ENCODE peak calls at places on chromosomes 4 and X, in eight cellular contexts. C is CD8-positive, alpha-beta T cell; O is astrocyte; K is neural progenitor cell; P is pancreas; I is lung; Y is fibroblast of pulmonary artery; H is Caco-2. S is an unnamed sample.

GRCh38 chr4:158282252-158282651 is 72.0 kb downstream of the TMEM144 start:
- DNase-seq in C (no peak), Y (no peak), H (peak), K (no peak), I (no peak), P (no peak), O (no peak), S (peak)

GRCh38 chrX:134006484-134007161 is 21.2 kb upstream of the GPC3 start:
- DNase-seq in O (no peak), K (no peak), I (no peak), H (peak), C (no peak), Y (no peak), P (no peak), S (peak)

GRCh38 chrX:30626402-30626801 is 26.8 kb upstream of the GK start:
- DNase-seq in C (no peak), K (no peak), P (no peak), O (no peak), Y (no peak), H (no peak), I (no peak), S (no peak)

GRCh38 chr4:95093460-95093859 is 335.7 kb downstream of the BMPR1B start:
- DNase-seq in P (no peak), C (no peak), I (no peak), O (no peak), K (no peak), H (no peak), Y (no peak), S (no peak)

GRCh38 chrX:43953218-43953617 is 20.0 kb downstream of the NDP start:
- DNase-seq in I (no peak), H (no peak), Y (no peak), C (no peak), P (no peak), O (peak), K (no peak), S (no peak)

GRCh38 chr4:122914292-122914904 is 8.0 kb downstream of the NUDT6 start:
- DNase-seq in Y (peak), C (no peak), I (no peak), K (no peak), H (peak), O (no peak), P (no peak), S (peak)

GRCh38 chr4:54085284-54085683 is 14.7 kb upstream of the GSX2 start:
- DNase-seq in C (no peak), P (no peak), K (no peak), O (peak), Y (peak), H (no peak), I (no peak), S (peak)

GRCh38 chr4:13264126-13264525 is 220.0 kb downstream of the RAB28 start:
- DNase-seq in O (peak), K (no peak), C (no peak), P (no peak), I (no peak), Y (no peak), H (no peak), S (no peak)

GRCh38 chrX:107483976-107484726 is 34.7 kb downstream of the FRMPD3 start:
- DNase-seq in K (peak), I (no peak), Y (peak), O (peak), H (no peak), P (no peak), C (no peak), S (peak)

GRCh38 chrX:39905475-39905889 is 192.3 kb downstream of the BCOR start:
- DNase-seq in Y (peak), H (no peak), P (no peak), K (no peak), C (no peak), O (no peak), I (no peak), S (no peak)

GRCh38 chr4:147801820-147802219 is 69.9 kb downstream of the ARHGAP10 start:
- DNase-seq in K (peak), I (no peak), P (no peak), O (no peak), C (no peak), H (no peak), Y (no peak), S (no peak)

GRCh38 chr4:79281577-79282359 is 44.1 kb downstream of the NAA11 start:
- DNase-seq in K (peak), C (no peak), H (no peak), Y (no peak), I (no peak), P (no peak), O (no peak), S (no peak)

GRCh38 chr4:154739111-154739510 is 4.7 kb upstream of the LRAT start:
- DNase-seq in O (no peak), I (no peak), C (no peak), P (no peak), H (no peak), K (peak), Y (no peak), S (no peak)

GRCh38 chr4:25861422-25861926 is 1.3 kb downstream of the SEL1L3 start:
- DNase-seq in Y (peak), I (no peak), H (no peak), C (no peak), O (peak), P (no peak), K (no peak), S (no peak)

GRCh38 chr4:25861951-25862410 is 807 bp downstream of the SEL1L3 start:
- DNase-seq in P (no peak), C (no peak), O (peak), I (peak), Y (peak), H (peak), K (peak), S (peak)

GRCh38 chr4:25863906-25864418 is 1.2 kb upstream of the SEL1L3 start:
- DNase-seq in I (no peak), H (no peak), K (peak), Y (no peak), O (no peak), C (no peak), P (peak), S (no peak)

GRCh38 chr4:25862411-25863346 is at the start of gene SEL1L3:
- DNase-seq in I (peak), C (peak), O (no peak), K (peak), Y (no peak), P (peak), H (peak), S (peak)

GRCh38 chr4:25863347-25863784 is 578 bp upstream of the SEL1L3 start:
- DNase-seq in O (no peak), Y (no peak), K (peak), C (no peak), P (peak), I (peak), H (peak), S (no peak)
- TF ChIP-seq CTCF in O (no peak), Y (peak), K (peak), C (no peak), P (peak), I (no peak), H (no peak), S (no peak)

DNA sequence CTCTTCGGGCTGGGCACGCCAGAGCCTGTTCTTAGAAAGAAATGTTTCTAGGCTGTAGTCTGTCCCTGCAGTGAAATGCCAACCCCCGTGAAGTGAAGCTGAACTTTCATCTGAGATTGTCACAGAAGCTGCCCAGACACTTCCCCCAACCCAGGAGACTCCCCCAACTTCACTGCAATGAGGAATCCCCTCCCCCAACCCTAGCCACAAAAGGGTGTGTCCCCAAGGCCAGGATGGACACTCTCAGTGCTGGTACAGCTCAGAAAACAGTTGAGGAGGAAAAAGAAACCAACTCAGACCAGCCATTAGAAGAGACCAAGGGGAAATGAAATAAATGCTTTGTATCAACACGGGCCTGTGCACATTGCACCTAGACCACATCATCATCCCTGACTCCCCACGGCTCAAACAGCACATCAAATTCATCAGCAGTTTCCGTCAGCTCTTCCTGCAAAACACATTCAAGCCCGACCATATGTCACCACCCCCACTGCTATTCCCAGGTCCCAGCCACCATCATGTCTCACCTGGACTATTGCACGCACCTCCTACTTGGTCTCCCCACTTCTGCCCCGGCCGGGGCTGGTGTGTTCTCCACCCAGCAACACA is 8.3 kb upstream of the MAN2B2 start:
- DNase-seq in I (no peak), O (no peak), Y (no peak), C (no peak), K (no peak), P (no peak), H (no peak), S (no peak)
- TF ChIP-seq CTCF in I (no peak), O (no peak), Y (no peak), C (no peak), K (no peak), P (no peak), H (no peak), S (no peak)

GRCh38 chrX:105190252-105190853 is 30.1 kb downstream of the TEX13A start:
- DNase-seq in K (peak), H (peak), O (peak), I (no peak), C (no peak), P (no peak), Y (peak), S (peak)

GRCh38 chrX:105189093-105189492 is 31.4 kb downstream of the TEX13A start:
- DNase-seq in O (no peak), P (no peak), H (no peak), C (no peak), K (no peak), Y (no peak), I (no peak), S (no peak)

DNA sequence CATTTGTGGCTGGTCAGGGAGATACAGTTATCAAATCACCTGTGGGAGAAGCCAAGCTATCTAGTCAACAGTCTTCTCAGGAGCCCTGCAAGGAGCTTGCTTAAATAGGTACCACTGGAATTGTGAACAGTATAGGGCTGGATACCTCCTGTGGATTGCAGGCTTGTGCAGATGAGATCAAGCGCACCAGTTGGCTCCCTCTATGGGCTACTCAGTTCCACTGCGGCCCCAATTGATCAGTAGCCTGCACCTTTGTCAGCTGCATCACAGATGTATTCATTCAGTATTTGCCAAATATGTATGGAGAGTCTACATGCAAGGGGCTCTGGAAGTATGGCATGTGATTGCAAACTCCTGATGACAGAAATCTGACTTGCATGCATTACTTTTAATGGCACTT is 28.6 kb downstream of the TEX13A start:
- DNase-seq in K (peak), H (peak), I (no peak), C (no peak), O (no peak), Y (peak), P (no peak), S (peak)
- TF ChIP-seq CTCF in K (peak), H (no peak), I (no peak), C (no peak), O (peak), Y (peak), P (no peak), S (peak)

GRCh38 chrX:18944482-18944881 is 39.4 kb downstream of the PHKA2 start:
- DNase-seq in K (no peak), O (no peak), H (no peak), I (no peak), C (no peak), P (no peak), Y (no peak), S (no peak)

GRCh38 chrX:18946157-18946556 is 37.8 kb downstream of the PHKA2 start:
- DNase-seq in Y (no peak), K (no peak), O (no peak), P (no peak), H (no peak), I (no peak), C (no peak), S (no peak)

GRCh38 chrX:18945488-18945887 is 38.4 kb downstream of the PHKA2 start:
- DNase-seq in P (no peak), I (no peak), H (no peak), K (no peak), Y (no peak), C (no peak), O (no peak), S (no peak)

GRCh38 chrX:18951032-18951431 is 32.9 kb downstream of the PHKA2 start:
- DNase-seq in I (no peak), Y (no peak), H (peak), K (no peak), P (no peak), O (no peak), C (no peak), S (no peak)

DNA sequence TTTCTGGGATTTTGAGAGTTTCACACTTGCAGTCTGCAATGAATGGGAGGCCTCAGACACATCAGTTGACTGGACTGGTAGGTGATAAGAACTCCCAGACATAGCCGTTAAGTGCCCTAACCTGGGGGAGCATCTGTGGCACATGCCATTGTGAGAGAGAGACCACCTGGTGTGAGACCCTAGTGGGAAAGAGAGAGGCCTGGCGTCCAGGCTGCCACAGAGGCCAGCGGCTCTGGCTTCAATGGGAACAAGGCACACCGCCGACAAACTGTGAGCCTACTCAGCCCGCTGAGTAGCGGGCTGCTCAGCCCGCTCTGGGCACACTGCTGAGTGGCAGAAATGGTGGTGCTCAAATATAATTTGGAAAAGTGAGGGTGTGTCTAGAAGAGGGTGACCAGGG is 34.0 kb downstream of the PHKA2 start:
- DNase-seq in O (no peak), H (no peak), C (no peak), Y (no peak), P (no peak), I (no peak), K (no peak), S (no peak)
- TF ChIP-seq CTCF in O (no peak), H (no peak), C (no peak), Y (no peak), P (no peak), I (no peak), K (no peak), S (no peak)

GRCh38 chr4:15149842-15150592 is 147.7 kb downstream of the CPEB2 start:
- DNase-seq in C (no peak), I (peak), K (peak), O (peak), H (peak), Y (peak), P (peak), S (peak)
- TF ChIP-seq CTCF in C (no peak), I (no peak), K (no peak), O (no peak), H (no peak), Y (no peak), P (no peak), S (no peak)

GRCh38 chrX:119693996-119694451 is 1.1 kb upstream of the SEPTIN6 start:
- DNase-seq in H (no peak), O (no peak), C (no peak), Y (no peak), P (no peak), I (no peak), K (peak), S (no peak)

GRCh38 chrX:119692241-119693031 is 532 bp downstream of the SEPTIN6 start:
- DNase-seq in O (peak), I (no peak), K (peak), H (peak), C (no peak), Y (peak), P (peak), S (peak)

GRCh38 chrX:119694601-119695534 is 1.9 kb upstream of the SEPTIN6 start:
- DNase-seq in K (peak), Y (no peak), O (no peak), H (no peak), P (no peak), I (no peak), C (no peak), S (no peak)

GRCh38 chrX:119690921-119691716 is 1.8 kb downstream of the SEPTIN6 start:
- DNase-seq in H (no peak), O (peak), Y (peak), C (no peak), P (no peak), K (no peak), I (no peak), S (peak)

DNA sequence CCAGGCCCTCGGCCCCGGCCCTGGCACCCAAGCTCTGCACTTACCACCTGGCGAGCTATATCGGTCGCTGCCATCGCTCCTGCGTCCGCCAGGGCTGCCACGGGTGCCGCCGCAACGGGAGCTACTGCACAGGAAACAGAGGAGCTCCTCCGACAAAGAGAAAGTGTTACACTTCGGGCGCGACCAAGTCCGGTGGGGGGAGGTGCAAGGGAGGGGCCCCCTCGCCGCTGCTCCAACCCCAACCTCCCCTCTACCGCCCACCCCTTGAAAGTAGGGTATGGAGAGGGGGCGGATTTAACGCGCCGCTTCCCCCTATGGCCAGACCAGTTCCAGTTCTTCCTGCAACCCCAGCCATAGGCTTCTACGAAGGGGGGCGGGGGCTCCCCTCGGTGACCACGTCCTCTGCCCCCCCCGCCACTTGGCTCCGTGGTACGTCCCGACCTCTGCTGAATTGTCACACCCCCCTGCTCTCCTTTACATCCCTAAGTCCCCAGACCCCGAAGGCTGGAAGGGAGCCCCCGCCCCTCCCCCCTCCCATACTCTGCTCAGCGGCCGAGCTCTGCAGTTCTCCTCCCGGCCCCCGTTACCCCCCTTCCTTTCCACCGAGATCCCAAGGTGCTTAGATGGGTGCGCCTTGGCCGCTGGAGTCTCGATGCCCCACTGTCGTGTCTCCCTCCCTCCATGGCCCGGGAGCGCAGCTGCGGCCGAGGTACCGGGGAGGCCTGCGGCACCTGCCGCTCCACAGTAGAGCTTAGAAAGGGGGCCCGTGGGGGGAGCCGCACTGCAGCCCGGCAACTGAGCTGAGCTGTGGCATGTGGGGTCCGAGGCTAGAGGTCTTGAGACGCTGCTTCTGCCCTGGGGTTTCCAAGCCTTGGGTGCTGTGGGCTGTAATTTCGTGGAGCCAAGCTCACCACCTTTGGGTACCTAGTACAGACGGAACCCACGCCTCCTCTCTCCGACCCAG is at the start of gene SEPTIN6:
- DNase-seq in I (peak), P (peak), H (peak), O (peak), K (peak), C (peak), Y (peak), S (peak)
- TF ChIP-seq CTCF in I (no peak), P (no peak), H (no peak), O (no peak), K (no peak), C (no peak), Y (no peak), S (no peak)

GRCh38 chrX:2595258-2595657 is 94.5 kb upstream of the DHRSX start:
- DNase-seq in O (peak), P (no peak), C (no peak), I (no peak), K (no peak), H (no peak), Y (peak), S (peak)

GRCh38 chrX:2589186-2590020 is 88.6 kb upstream of the DHRSX start:
- DNase-seq in O (no peak), I (no peak), K (no peak), P (no peak), H (no peak), C (no peak), Y (no peak), S (peak)

GRCh38 chrX:2594491-2594890 is 93.7 kb upstream of the DHRSX start:
- DNase-seq in Y (no peak), I (no peak), K (no peak), P (no peak), C (no peak), H (no peak), O (no peak), S (no peak)

GRCh38 chrX:2596050-2596449 is 95.0 kb upstream of the CD99 start:
- DNase-seq in P (no peak), I (no peak), H (no peak), Y (no peak), O (no peak), C (no peak), K (no peak), S (no peak)

DNA sequence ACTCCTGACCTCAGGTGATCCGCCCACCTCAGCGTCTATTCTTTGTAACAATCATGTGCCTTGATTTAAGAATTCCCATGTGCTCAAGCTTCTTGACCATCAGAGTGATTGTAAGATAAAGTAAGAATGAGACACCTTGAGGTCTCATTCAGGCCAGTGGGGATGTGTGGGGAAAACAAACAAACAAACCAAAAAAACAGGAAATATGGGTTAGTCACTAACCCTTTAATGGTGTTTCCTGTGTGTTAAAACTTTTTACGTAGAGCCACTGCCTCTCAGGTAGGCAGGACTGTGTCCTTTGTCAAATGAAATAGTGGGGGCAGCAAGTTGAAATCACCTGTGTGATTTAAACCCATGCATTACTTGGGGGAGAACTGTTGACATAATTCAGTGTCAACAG is 91.5 kb upstream of the DHRSX start:
- DNase-seq in P (no peak), C (no peak), H (no peak), I (no peak), Y (no peak), O (no peak), K (no peak), S (no peak)
- TF ChIP-seq CTCF in P (no peak), C (no peak), H (no peak), I (no peak), Y (no peak), O (no peak), K (no peak), S (no peak)

S was measured in MCF 10A.